ENCODE peak calls at places on chromosomes 12 and 14, in ten cellular contexts. One of them, this sample, is unnamed.

GRCh38 chr12:89708793-89709156 is at the start of gene ATP2B1:
- DNase-seq in heart left ventricle: peak; percentile 92
- DNase-seq in psoas muscle: peak; percentile 94
- DNase-seq in NCI-H1105: peak; percentile 85
- DNase-seq in GF-D8: peak; percentile 60
- DNase-seq in NCI-H345: peak; percentile 88
- DNase-seq in non-pigmented ciliary epithelial cell: no peak
- DNase-seq in stimulated activated CD4-positive, alpha-beta T cell treated with anti-CD3 and anti-CD28 coated beads, Interleukin-4, amount 100 ng/mL, for 24 hours: peak; percentile 79
- DNase-seq in left ventricle myocardium inferior: peak; percentile 89
- DNase-seq in retinal pigment epithelial cell: peak; percentile 55
- DNase-seq in this sample: peak; percentile 75

GRCh38 chr12:7937867-7938506 is 2.0 kb upstream of the SLC2A3 start:
- DNase-seq in heart left ventricle: no peak
- DNase-seq in psoas muscle: no peak
- DNase-seq in NCI-H1105: no peak
- DNase-seq in GF-D8: peak; percentile 12
- DNase-seq in NCI-H345: no peak
- DNase-seq in non-pigmented ciliary epithelial cell: no peak
- DNase-seq in stimulated activated CD4-positive, alpha-beta T cell treated with anti-CD3 and anti-CD28 coated beads, Interleukin-4, amount 100 ng/mL, for 24 hours: no peak
- DNase-seq in left ventricle myocardium inferior: no peak
- DNase-seq in retinal pigment epithelial cell: no peak
- DNase-seq in this sample: no peak

GRCh38 chr12:46983959-46984833 is 95.2 kb upstream of the PCED1B start:
- DNase-seq in heart left ventricle: no peak
- DNase-seq in psoas muscle: no peak
- DNase-seq in NCI-H1105: peak; percentile 51
- DNase-seq in GF-D8: no peak
- DNase-seq in NCI-H345: peak; percentile 1
- DNase-seq in non-pigmented ciliary epithelial cell: no peak
- DNase-seq in stimulated activated CD4-positive, alpha-beta T cell treated with anti-CD3 and anti-CD28 coated beads, Interleukin-4, amount 100 ng/mL, for 24 hours: peak; percentile 46
- DNase-seq in left ventricle myocardium inferior: no peak
- DNase-seq in retinal pigment epithelial cell: peak; percentile 31
- DNase-seq in this sample: peak; percentile 36

GRCh38 chr14:68399971-68400370 is 392.9 kb downstream of the ZFP36L1 start:
- DNase-seq in heart left ventricle: no peak
- DNase-seq in psoas muscle: no peak
- DNase-seq in NCI-H1105: no peak
- DNase-seq in GF-D8: no peak
- DNase-seq in NCI-H345: no peak
- DNase-seq in non-pigmented ciliary epithelial cell: no peak
- DNase-seq in stimulated activated CD4-positive, alpha-beta T cell treated with anti-CD3 and anti-CD28 coated beads, Interleukin-4, amount 100 ng/mL, for 24 hours: no peak
- DNase-seq in left ventricle myocardium inferior: no peak
- DNase-seq in retinal pigment epithelial cell: no peak
- DNase-seq in this sample: no peak

GRCh38 chr12:64229240-64229639 is 7.1 kb upstream of the KICS2 start:
- DNase-seq in heart left ventricle: no peak
- DNase-seq in psoas muscle: no peak
- DNase-seq in NCI-H1105: no peak
- DNase-seq in GF-D8: no peak
- DNase-seq in NCI-H345: no peak
- DNase-seq in non-pigmented ciliary epithelial cell: no peak
- DNase-seq in stimulated activated CD4-positive, alpha-beta T cell treated with anti-CD3 and anti-CD28 coated beads, Interleukin-4, amount 100 ng/mL, for 24 hours: no peak
- DNase-seq in left ventricle myocardium inferior: no peak
- DNase-seq in retinal pigment epithelial cell: no peak
- DNase-seq in this sample: no peak

GRCh38 chr12:28882444-28882843 is 266.6 kb upstream of the FAR2 start:
- DNase-seq in heart left ventricle: no peak
- DNase-seq in psoas muscle: no peak
- DNase-seq in NCI-H1105: no peak
- DNase-seq in GF-D8: peak; percentile 1
- DNase-seq in NCI-H345: no peak
- DNase-seq in non-pigmented ciliary epithelial cell: peak; percentile 43
- DNase-seq in stimulated activated CD4-positive, alpha-beta T cell treated with anti-CD3 and anti-CD28 coated beads, Interleukin-4, amount 100 ng/mL, for 24 hours: no peak
- DNase-seq in left ventricle myocardium inferior: no peak
- DNase-seq in retinal pigment epithelial cell: no peak
- DNase-seq in this sample: no peak

GRCh38 chr14:104819361-104819771 is 18.5 kb downstream of the ZBTB42 start:
- DNase-seq in heart left ventricle: peak; percentile 16
- DNase-seq in psoas muscle: no peak
- DNase-seq in NCI-H1105: no peak
- DNase-seq in GF-D8: no peak
- DNase-seq in NCI-H345: no peak
- DNase-seq in non-pigmented ciliary epithelial cell: no peak
- DNase-seq in stimulated activated CD4-positive, alpha-beta T cell treated with anti-CD3 and anti-CD28 coated beads, Interleukin-4, amount 100 ng/mL, for 24 hours: no peak
- DNase-seq in left ventricle myocardium inferior: no peak
- DNase-seq in retinal pigment epithelial cell: no peak
- DNase-seq in this sample: no peak

GRCh38 chr12:128549621-128550020 is 274.1 kb downstream of the SLC15A4 start:
- DNase-seq in heart left ventricle: no peak
- DNase-seq in psoas muscle: no peak
- DNase-seq in NCI-H1105: no peak
- DNase-seq in GF-D8: no peak
- DNase-seq in NCI-H345: no peak
- DNase-seq in non-pigmented ciliary epithelial cell: no peak
- DNase-seq in stimulated activated CD4-positive, alpha-beta T cell treated with anti-CD3 and anti-CD28 coated beads, Interleukin-4, amount 100 ng/mL, for 24 hours: no peak
- DNase-seq in left ventricle myocardium inferior: no peak
- DNase-seq in retinal pigment epithelial cell: no peak
- DNase-seq in this sample: no peak

This sample was measured in gastrocnemius medialis.